ENCODE peak calls at places on chromosomes 4 and X, in nine cellular contexts. One of them, this sample, is unnamed.

GRCh38 chr4:152259866-152260265 is 276.0 kb downstream of the FBXW7 start:
- DNase-seq in fibroblast of the conjunctiva: no peak
- DNase-seq in activated CD4-positive, alpha-beta T cell treated with anti-CD3 and anti-CD28 coated beads, Interleukin-2, amount 50 U/mL, for 48 hours: no peak
- DNase-seq in endothelial cell of umbilical vein: peak
- DNase-seq in activated CD8-positive, alpha-beta memory T cell treated with anti-CD3 and anti-CD28 coated beads for 1 hour: no peak
- DNase-seq in activated T-cell treated with anti-CD3 and anti-CD28 coated beads for 1 hour: no peak
- DNase-seq in lung: no peak
- DNase-seq in AG10803: peak
- DNase-seq in BJ: no peak
- DNase-seq in this sample: no peak

GRCh38 chrX:32708542-32708941 is 502.8 kb downstream of the DMD start:
- DNase-seq in BJ: no peak
- DNase-seq in activated CD8-positive, alpha-beta memory T cell treated with anti-CD3 and anti-CD28 coated beads for 1 hour: no peak
- DNase-seq in activated CD4-positive, alpha-beta T cell treated with anti-CD3 and anti-CD28 coated beads, Interleukin-2, amount 50 U/mL, for 48 hours: no peak
- DNase-seq in lung: no peak
- DNase-seq in endothelial cell of umbilical vein: no peak
- DNase-seq in AG10803: no peak
- DNase-seq in fibroblast of the conjunctiva: no peak
- DNase-seq in activated T-cell treated with anti-CD3 and anti-CD28 coated beads for 1 hour: no peak
- DNase-seq in this sample: no peak

GRCh38 chr4:89800527-89801103 is 36.3 kb downstream of the SNCA start:
- DNase-seq in endothelial cell of umbilical vein: peak
- DNase-seq in activated CD4-positive, alpha-beta T cell treated with anti-CD3 and anti-CD28 coated beads, Interleukin-2, amount 50 U/mL, for 48 hours: no peak
- DNase-seq in activated T-cell treated with anti-CD3 and anti-CD28 coated beads for 1 hour: no peak
- DNase-seq in fibroblast of the conjunctiva: no peak
- DNase-seq in activated CD8-positive, alpha-beta memory T cell treated with anti-CD3 and anti-CD28 coated beads for 1 hour: no peak
- DNase-seq in lung: no peak
- DNase-seq in AG10803: no peak
- DNase-seq in BJ: no peak
- DNase-seq in this sample: no peak

GRCh38 chrX:141879616-141880015 is 24.1 kb upstream of the MAGEC1 start:
- DNase-seq in lung: no peak
- DNase-seq in activated T-cell treated with anti-CD3 and anti-CD28 coated beads for 1 hour: no peak
- DNase-seq in endothelial cell of umbilical vein: no peak
- DNase-seq in fibroblast of the conjunctiva: no peak
- DNase-seq in activated CD4-positive, alpha-beta T cell treated with anti-CD3 and anti-CD28 coated beads, Interleukin-2, amount 50 U/mL, for 48 hours: no peak
- DNase-seq in AG10803: no peak
- DNase-seq in BJ: no peak
- DNase-seq in activated CD8-positive, alpha-beta memory T cell treated with anti-CD3 and anti-CD28 coated beads for 1 hour: no peak
- DNase-seq in this sample: no peak

GRCh38 chr4:183098080-183098722 is 856 bp upstream of the WWC2 start:
- DNase-seq in activated CD8-positive, alpha-beta memory T cell treated with anti-CD3 and anti-CD28 coated beads for 1 hour: no peak
- DNase-seq in AG10803: peak
- DNase-seq in endothelial cell of umbilical vein: peak
- DNase-seq in activated CD4-positive, alpha-beta T cell treated with anti-CD3 and anti-CD28 coated beads, Interleukin-2, amount 50 U/mL, for 48 hours: peak
- DNase-seq in lung: peak
- DNase-seq in activated T-cell treated with anti-CD3 and anti-CD28 coated beads for 1 hour: no peak
- DNase-seq in BJ: no peak
- DNase-seq in fibroblast of the conjunctiva: no peak
- DNase-seq in this sample: no peak

GRCh38 chr4:53786632-53787031 is 195.3 kb upstream of the LNX1 start:
- DNase-seq in fibroblast of the conjunctiva: peak
- DNase-seq in activated CD4-positive, alpha-beta T cell treated with anti-CD3 and anti-CD28 coated beads, Interleukin-2, amount 50 U/mL, for 48 hours: no peak
- DNase-seq in activated T-cell treated with anti-CD3 and anti-CD28 coated beads for 1 hour: no peak
- DNase-seq in endothelial cell of umbilical vein: no peak
- DNase-seq in lung: no peak
- DNase-seq in activated CD8-positive, alpha-beta memory T cell treated with anti-CD3 and anti-CD28 coated beads for 1 hour: no peak
- DNase-seq in BJ: peak
- DNase-seq in AG10803: peak
- DNase-seq in this sample: peak

GRCh38 chrX:47539860-47540259 is 21.1 kb upstream of the ARAF start:
- DNase-seq in activated CD4-positive, alpha-beta T cell treated with anti-CD3 and anti-CD28 coated beads, Interleukin-2, amount 50 U/mL, for 48 hours: no peak
- DNase-seq in fibroblast of the conjunctiva: no peak
- DNase-seq in lung: no peak
- DNase-seq in endothelial cell of umbilical vein: no peak
- DNase-seq in activated T-cell treated with anti-CD3 and anti-CD28 coated beads for 1 hour: no peak
- DNase-seq in activated CD8-positive, alpha-beta memory T cell treated with anti-CD3 and anti-CD28 coated beads for 1 hour: no peak
- DNase-seq in AG10803: no peak
- DNase-seq in BJ: no peak
- DNase-seq in this sample: no peak

GRCh38 chr4:11446156-11446811 is 17.6 kb upstream of the HS3ST1 start:
- DNase-seq in BJ: no peak
- DNase-seq in endothelial cell of umbilical vein: peak
- DNase-seq in lung: no peak
- DNase-seq in fibroblast of the conjunctiva: no peak
- DNase-seq in activated CD4-positive, alpha-beta T cell treated with anti-CD3 and anti-CD28 coated beads, Interleukin-2, amount 50 U/mL, for 48 hours: no peak
- DNase-seq in AG10803: no peak
- DNase-seq in activated T-cell treated with anti-CD3 and anti-CD28 coated beads for 1 hour: no peak
- DNase-seq in activated CD8-positive, alpha-beta memory T cell treated with anti-CD3 and anti-CD28 coated beads for 1 hour: no peak
- DNase-seq in this sample: no peak

GRCh38 chr4:106365613-106366012 is 3.0 kb downstream of the GIMD1 start:
- DNase-seq in AG10803: peak
- DNase-seq in BJ: peak
- DNase-seq in activated T-cell treated with anti-CD3 and anti-CD28 coated beads for 1 hour: no peak
- DNase-seq in activated CD4-positive, alpha-beta T cell treated with anti-CD3 and anti-CD28 coated beads, Interleukin-2, amount 50 U/mL, for 48 hours: no peak
- DNase-seq in activated CD8-positive, alpha-beta memory T cell treated with anti-CD3 and anti-CD28 coated beads for 1 hour: no peak
- DNase-seq in lung: no peak
- DNase-seq in endothelial cell of umbilical vein: peak
- DNase-seq in fibroblast of the conjunctiva: peak
- DNase-seq in this sample: no peak

GRCh38 chr4:39410415-39410814 is 3.7 kb downstream of the KLB start:
- DNase-seq in activated T-cell treated with anti-CD3 and anti-CD28 coated beads for 1 hour: no peak
- DNase-seq in AG10803: peak
- DNase-seq in fibroblast of the conjunctiva: no peak
- DNase-seq in activated CD8-positive, alpha-beta memory T cell treated with anti-CD3 and anti-CD28 coated beads for 1 hour: no peak
- DNase-seq in endothelial cell of umbilical vein: peak
- DNase-seq in BJ: no peak
- DNase-seq in activated CD4-positive, alpha-beta T cell treated with anti-CD3 and anti-CD28 coated beads, Interleukin-2, amount 50 U/mL, for 48 hours: no peak
- DNase-seq in lung: no peak
- DNase-seq in this sample: peak

GRCh38 chr4:2909583-2909982 is 53.6 kb downstream of the NOP14 start:
- DNase-seq in fibroblast of the conjunctiva: no peak
- DNase-seq in AG10803: no peak
- DNase-seq in activated T-cell treated with anti-CD3 and anti-CD28 coated beads for 1 hour: no peak
- DNase-seq in BJ: no peak
- DNase-seq in endothelial cell of umbilical vein: no peak
- DNase-seq in activated CD4-positive, alpha-beta T cell treated with anti-CD3 and anti-CD28 coated beads, Interleukin-2, amount 50 U/mL, for 48 hours: no peak
- DNase-seq in lung: no peak
- DNase-seq in activated CD8-positive, alpha-beta memory T cell treated with anti-CD3 and anti-CD28 coated beads for 1 hour: no peak
- DNase-seq in this sample: no peak

GRCh38 chrX:135421537-135421931 is 210 bp upstream of the SMIM10L2A start:
- DNase-seq in activated CD8-positive, alpha-beta memory T cell treated with anti-CD3 and anti-CD28 coated beads for 1 hour: peak
- DNase-seq in endothelial cell of umbilical vein: peak
- DNase-seq in activated T-cell treated with anti-CD3 and anti-CD28 coated beads for 1 hour: peak
- DNase-seq in BJ: peak
- DNase-seq in lung: peak
- DNase-seq in AG10803: peak
- DNase-seq in activated CD4-positive, alpha-beta T cell treated with anti-CD3 and anti-CD28 coated beads, Interleukin-2, amount 50 U/mL, for 48 hours: peak
- DNase-seq in fibroblast of the conjunctiva: peak
- DNase-seq in this sample: peak

GRCh38 chr4:84750260-84750955 is 167.5 kb downstream of the CDS1 start:
- DNase-seq in activated T-cell treated with anti-CD3 and anti-CD28 coated beads for 1 hour: no peak
- DNase-seq in endothelial cell of umbilical vein: peak
- DNase-seq in lung: no peak
- DNase-seq in fibroblast of the conjunctiva: peak
- DNase-seq in activated CD8-positive, alpha-beta memory T cell treated with anti-CD3 and anti-CD28 coated beads for 1 hour: no peak
- DNase-seq in activated CD4-positive, alpha-beta T cell treated with anti-CD3 and anti-CD28 coated beads, Interleukin-2, amount 50 U/mL, for 48 hours: no peak
- DNase-seq in AG10803: peak
- DNase-seq in BJ: no peak
- DNase-seq in this sample: peak

GRCh38 chr4:17869327-17869726 is 58.5 kb downstream of the NCAPG start:
- DNase-seq in AG10803: no peak
- DNase-seq in lung: no peak
- DNase-seq in BJ: no peak
- DNase-seq in activated CD8-positive, alpha-beta memory T cell treated with anti-CD3 and anti-CD28 coated beads for 1 hour: no peak
- DNase-seq in activated T-cell treated with anti-CD3 and anti-CD28 coated beads for 1 hour: no peak
- DNase-seq in endothelial cell of umbilical vein: no peak
- DNase-seq in activated CD4-positive, alpha-beta T cell treated with anti-CD3 and anti-CD28 coated beads, Interleukin-2, amount 50 U/mL, for 48 hours: no peak
- DNase-seq in fibroblast of the conjunctiva: no peak
- DNase-seq in this sample: no peak

GRCh38 chrX:65871671-65872311 is 168.1 kb downstream of the VSIG4 start:
- DNase-seq in lung: no peak
- DNase-seq in activated T-cell treated with anti-CD3 and anti-CD28 coated beads for 1 hour: no peak
- DNase-seq in activated CD8-positive, alpha-beta memory T cell treated with anti-CD3 and anti-CD28 coated beads for 1 hour: no peak
- DNase-seq in fibroblast of the conjunctiva: no peak
- DNase-seq in activated CD4-positive, alpha-beta T cell treated with anti-CD3 and anti-CD28 coated beads, Interleukin-2, amount 50 U/mL, for 48 hours: no peak
- DNase-seq in AG10803: peak
- DNase-seq in endothelial cell of umbilical vein: no peak
- DNase-seq in BJ: no peak
- DNase-seq in this sample: no peak

GRCh38 chr4:77852892-77853495 is 9.6 kb upstream of the MRPL1 start:
- DNase-seq in fibroblast of the conjunctiva: no peak
- DNase-seq in activated CD4-positive, alpha-beta T cell treated with anti-CD3 and anti-CD28 coated beads, Interleukin-2, amount 50 U/mL, for 48 hours: peak
- DNase-seq in BJ: no peak
- DNase-seq in AG10803: no peak
- DNase-seq in lung: no peak
- DNase-seq in activated CD8-positive, alpha-beta memory T cell treated with anti-CD3 and anti-CD28 coated beads for 1 hour: peak
- DNase-seq in activated T-cell treated with anti-CD3 and anti-CD28 coated beads for 1 hour: peak
- DNase-seq in endothelial cell of umbilical vein: no peak
- DNase-seq in this sample: no peak

GRCh38 chr4:56259595-56259994 is 127.7 kb downstream of the AASDH start:
- DNase-seq in activated T-cell treated with anti-CD3 and anti-CD28 coated beads for 1 hour: no peak
- DNase-seq in lung: no peak
- DNase-seq in BJ: no peak
- DNase-seq in fibroblast of the conjunctiva: no peak
- DNase-seq in AG10803: no peak
- DNase-seq in activated CD4-positive, alpha-beta T cell treated with anti-CD3 and anti-CD28 coated beads, Interleukin-2, amount 50 U/mL, for 48 hours: no peak
- DNase-seq in endothelial cell of umbilical vein: no peak
- DNase-seq in activated CD8-positive, alpha-beta memory T cell treated with anti-CD3 and anti-CD28 coated beads for 1 hour: no peak
- DNase-seq in this sample: no peak

GRCh38 chrX:108485960-108486359 is 46.3 kb downstream of the COL4A5 start:
- DNase-seq in AG10803: no peak
- DNase-seq in activated T-cell treated with anti-CD3 and anti-CD28 coated beads for 1 hour: no peak
- DNase-seq in BJ: no peak
- DNase-seq in activated CD8-positive, alpha-beta memory T cell treated with anti-CD3 and anti-CD28 coated beads for 1 hour: no peak
- DNase-seq in endothelial cell of umbilical vein: no peak
- DNase-seq in activated CD4-positive, alpha-beta T cell treated with anti-CD3 and anti-CD28 coated beads, Interleukin-2, amount 50 U/mL, for 48 hours: no peak
- DNase-seq in lung: no peak
- DNase-seq in fibroblast of the conjunctiva: no peak
- DNase-seq in this sample: no peak

GRCh38 chrX:16002185-16002584 is 121.2 kb upstream of the GRPR start:
- DNase-seq in AG10803: no peak
- DNase-seq in endothelial cell of umbilical vein: peak
- DNase-seq in fibroblast of the conjunctiva: no peak
- DNase-seq in activated T-cell treated with anti-CD3 and anti-CD28 coated beads for 1 hour: no peak
- DNase-seq in lung: no peak
- DNase-seq in activated CD8-positive, alpha-beta memory T cell treated with anti-CD3 and anti-CD28 coated beads for 1 hour: no peak
- DNase-seq in BJ: no peak
- DNase-seq in activated CD4-positive, alpha-beta T cell treated with anti-CD3 and anti-CD28 coated beads, Interleukin-2, amount 50 U/mL, for 48 hours: no peak
- DNase-seq in this sample: no peak

GRCh38 chr4:87811977-87812376 is 12.6 kb downstream of the IBSP start:
- DNase-seq in activated CD4-positive, alpha-beta T cell treated with anti-CD3 and anti-CD28 coated beads, Interleukin-2, amount 50 U/mL, for 48 hours: no peak
- DNase-seq in fibroblast of the conjunctiva: no peak
- DNase-seq in activated CD8-positive, alpha-beta memory T cell treated with anti-CD3 and anti-CD28 coated beads for 1 hour: no peak
- DNase-seq in BJ: no peak
- DNase-seq in AG10803: no peak
- DNase-seq in lung: no peak
- DNase-seq in endothelial cell of umbilical vein: no peak
- DNase-seq in activated T-cell treated with anti-CD3 and anti-CD28 coated beads for 1 hour: no peak
- DNase-seq in this sample: no peak

GRCh38 chr4:112201915-112202505 is 29.6 kb upstream of the AP1AR start:
- DNase-seq in activated CD4-positive, alpha-beta T cell treated with anti-CD3 and anti-CD28 coated beads, Interleukin-2, amount 50 U/mL, for 48 hours: no peak
- DNase-seq in AG10803: no peak
- DNase-seq in endothelial cell of umbilical vein: no peak
- DNase-seq in lung: no peak
- DNase-seq in activated CD8-positive, alpha-beta memory T cell treated with anti-CD3 and anti-CD28 coated beads for 1 hour: no peak
- DNase-seq in BJ: no peak
- DNase-seq in fibroblast of the conjunctiva: no peak
- DNase-seq in activated T-cell treated with anti-CD3 and anti-CD28 coated beads for 1 hour: no peak
- DNase-seq in this sample: no peak